ENCODE peak calls at places on chromosome 15, in five cellular contexts. One of them, this sample, is unnamed.

GRCh38 chr15:78638658-78639314 is 2.2 kb downstream of the CHRNB4 start:
- DNase-seq in brain microvascular endothelial cell: peak
- DNase-seq in thoracic aorta: no peak
- DNase-seq in ovary: peak
- DNase-seq in foreskin keratinocyte: no peak
- DNase-seq in this sample: no peak

GRCh38 chr15:67833504-67834248 is 6.2 kb downstream of the RNU6-1 start:
- DNase-seq in thoracic aorta: no peak
- DNase-seq in brain microvascular endothelial cell: no peak
- DNase-seq in ovary: peak
- DNase-seq in foreskin keratinocyte: no peak
- DNase-seq in this sample: no peak

GRCh38 chr15:75982468-75982867 is 29.8 kb downstream of the NRG4 start:
- DNase-seq in thoracic aorta: no peak
- DNase-seq in foreskin keratinocyte: no peak
- DNase-seq in ovary: no peak
- DNase-seq in brain microvascular endothelial cell: no peak
- DNase-seq in this sample: no peak

GRCh38 chr15:99842071-99842470 is 108.8 kb upstream of the LYSMD4 start:
- DNase-seq in ovary: no peak
- DNase-seq in brain microvascular endothelial cell: no peak
- DNase-seq in foreskin keratinocyte: no peak
- DNase-seq in thoracic aorta: no peak
- DNase-seq in this sample: no peak

GRCh38 chr15:37518436-37518835 is 416.0 kb upstream of the TMCO5A start:
- DNase-seq in brain microvascular endothelial cell: no peak
- DNase-seq in thoracic aorta: no peak
- DNase-seq in ovary: no peak
- DNase-seq in foreskin keratinocyte: no peak
- DNase-seq in this sample: no peak

GRCh38 chr15:70573121-70573850 is 190.1 kb downstream of the UACA start:
- DNase-seq in thoracic aorta: no peak
- DNase-seq in brain microvascular endothelial cell: no peak
- DNase-seq in ovary: no peak
- DNase-seq in foreskin keratinocyte: no peak
- DNase-seq in this sample: no peak

GRCh38 chr15:71335591-71335990 is 220.3 kb downstream of the THSD4 start:
- DNase-seq in foreskin keratinocyte: no peak
- DNase-seq in thoracic aorta: no peak
- DNase-seq in brain microvascular endothelial cell: no peak
- DNase-seq in ovary: no peak
- DNase-seq in this sample: no peak

GRCh38 chr15:73387507-73388255 is 18.9 kb upstream of the HCN4 start:
- DNase-seq in ovary: no peak
- DNase-seq in thoracic aorta: no peak
- DNase-seq in foreskin keratinocyte: no peak
- DNase-seq in brain microvascular endothelial cell: peak
- DNase-seq in this sample: peak

GRCh38 chr15:96720656-96721055 is 390.2 kb downstream of the NR2F2 start:
- DNase-seq in brain microvascular endothelial cell: no peak
- DNase-seq in ovary: no peak
- DNase-seq in thoracic aorta: no peak
- DNase-seq in foreskin keratinocyte: no peak
- DNase-seq in this sample: no peak

GRCh38 chr15:25465835-25466234 is 27.0 kb upstream of the UBE3A start:
- DNase-seq in ovary: no peak
- DNase-seq in foreskin keratinocyte: no peak
- DNase-seq in brain microvascular endothelial cell: no peak
- DNase-seq in thoracic aorta: no peak
- DNase-seq in this sample: no peak

GRCh38 chr15:52018244-52018643 is 775 bp upstream of the MAPK6 start:
- DNase-seq in foreskin keratinocyte: no peak
- DNase-seq in thoracic aorta: no peak
- DNase-seq in ovary: no peak
- DNase-seq in brain microvascular endothelial cell: no peak
- DNase-seq in this sample: no peak

GRCh38 chr15:75923756-75924155 is 20.1 kb downstream of the FBXO22 start:
- DNase-seq in ovary: no peak
- DNase-seq in brain microvascular endothelial cell: no peak
- DNase-seq in foreskin keratinocyte: no peak
- DNase-seq in thoracic aorta: no peak
- DNase-seq in this sample: no peak

GRCh38 chr15:48617619-48618018 is 27.9 kb downstream of the FBN1 start:
- DNase-seq in thoracic aorta: no peak
- DNase-seq in brain microvascular endothelial cell: peak
- DNase-seq in ovary: peak
- DNase-seq in foreskin keratinocyte: no peak
- DNase-seq in this sample: no peak

GRCh38 chr15:74306801-74307217 is 60.6 kb downstream of the CYP11A1 start:
- DNase-seq in ovary: no peak
- DNase-seq in foreskin keratinocyte: no peak
- DNase-seq in brain microvascular endothelial cell: no peak
- DNase-seq in thoracic aorta: no peak
- DNase-seq in this sample: no peak

GRCh38 chr15:38049876-38050275 is 115.4 kb downstream of the TMCO5A start:
- DNase-seq in brain microvascular endothelial cell: no peak
- DNase-seq in thoracic aorta: no peak
- DNase-seq in ovary: no peak
- DNase-seq in foreskin keratinocyte: no peak
- DNase-seq in this sample: no peak

GRCh38 chr15:51277085-51277484 is 61.3 kb downstream of the CYP19A1 start:
- DNase-seq in ovary: no peak
- DNase-seq in thoracic aorta: no peak
- DNase-seq in foreskin keratinocyte: no peak
- DNase-seq in brain microvascular endothelial cell: no peak
- DNase-seq in this sample: no peak

GRCh38 chr15:65286069-65286703 is 497 bp downstream of the PARP16 start:
- DNase-seq in thoracic aorta: no peak
- DNase-seq in ovary: no peak
- DNase-seq in foreskin keratinocyte: peak
- DNase-seq in brain microvascular endothelial cell: no peak
- DNase-seq in this sample: no peak

GRCh38 chr15:99104788-99105515 is at the start of gene SYNM:
- DNase-seq in ovary: peak
- DNase-seq in brain microvascular endothelial cell: peak
- DNase-seq in thoracic aorta: no peak
- DNase-seq in foreskin keratinocyte: peak
- DNase-seq in this sample: no peak

GRCh38 chr15:62063851-62064635 is 2.7 kb upstream of the C2CD4A start:
- DNase-seq in foreskin keratinocyte: peak
- DNase-seq in thoracic aorta: no peak
- DNase-seq in ovary: no peak
- DNase-seq in brain microvascular endothelial cell: peak
- DNase-seq in this sample: peak

GRCh38 chr15:81608309-81608829 is 234.4 kb upstream of the TMC3 start:
- DNase-seq in thoracic aorta: no peak
- DNase-seq in brain microvascular endothelial cell: no peak
- DNase-seq in foreskin keratinocyte: no peak
- DNase-seq in ovary: no peak
- DNase-seq in this sample: no peak

GRCh38 chr15:60529332-60529731 is 50.4 kb upstream of the ICE2 start:
- DNase-seq in foreskin keratinocyte: no peak
- DNase-seq in ovary: no peak
- DNase-seq in brain microvascular endothelial cell: no peak
- DNase-seq in thoracic aorta: no peak
- DNase-seq in this sample: no peak

GRCh38 chr15:87213646-87214045 is 1042.9 kb downstream of the NTRK3 start:
- DNase-seq in brain microvascular endothelial cell: no peak
- DNase-seq in foreskin keratinocyte: no peak
- DNase-seq in ovary: no peak
- DNase-seq in thoracic aorta: no peak
- DNase-seq in this sample: no peak

GRCh38 chr15:86494475-86494874 is 414.8 kb downstream of the AGBL1 start:
- DNase-seq in thoracic aorta: no peak
- DNase-seq in brain microvascular endothelial cell: no peak
- DNase-seq in ovary: no peak
- DNase-seq in foreskin keratinocyte: no peak
- DNase-seq in this sample: no peak

GRCh38 chr15:98896002-98896721 is 111.4 kb downstream of the PGPEP1L start:
- DNase-seq in thoracic aorta: no peak
- DNase-seq in foreskin keratinocyte: peak
- DNase-seq in brain microvascular endothelial cell: peak
- DNase-seq in ovary: no peak
- DNase-seq in this sample: no peak

GRCh38 chr15:74396445-74397238 is 29.2 kb upstream of the CYP11A1 start:
- DNase-seq in foreskin keratinocyte: peak
- DNase-seq in ovary: no peak
- DNase-seq in thoracic aorta: no peak
- DNase-seq in brain microvascular endothelial cell: peak
- DNase-seq in this sample: peak

GRCh38 chr15:83733691-83734090 is 79.8 kb downstream of the ADAMTSL3 start:
- DNase-seq in foreskin keratinocyte: no peak
- DNase-seq in ovary: no peak
- DNase-seq in thoracic aorta: no peak
- DNase-seq in brain microvascular endothelial cell: no peak
- DNase-seq in this sample: no peak

GRCh38 chr15:83732196-83732595 is 78.3 kb downstream of the ADAMTSL3 start:
- DNase-seq in thoracic aorta: no peak
- DNase-seq in foreskin keratinocyte: no peak
- DNase-seq in brain microvascular endothelial cell: no peak
- DNase-seq in ovary: no peak
- DNase-seq in this sample: no peak

GRCh38 chr15:83733206-83733605 is 79.3 kb downstream of the ADAMTSL3 start:
- DNase-seq in foreskin keratinocyte: peak
- DNase-seq in brain microvascular endothelial cell: peak
- DNase-seq in ovary: no peak
- DNase-seq in thoracic aorta: no peak
- DNase-seq in this sample: peak

GRCh38 chr15:83734487-83734886 is 80.6 kb downstream of the ADAMTSL3 start:
- DNase-seq in ovary: peak
- DNase-seq in thoracic aorta: no peak
- DNase-seq in brain microvascular endothelial cell: no peak
- DNase-seq in foreskin keratinocyte: peak
- DNase-seq in this sample: peak

GRCh38 chr15:83732770-83733169 is 78.8 kb downstream of the ADAMTSL3 start:
- DNase-seq in thoracic aorta: no peak
- DNase-seq in foreskin keratinocyte: no peak
- DNase-seq in ovary: no peak
- DNase-seq in brain microvascular endothelial cell: no peak
- DNase-seq in this sample: no peak
- H3K27ac ChIP-seq in thoracic aorta: no peak
- H3K27ac ChIP-seq in foreskin keratinocyte: peak
- H3K27ac ChIP-seq in ovary: no peak
- H3K27ac ChIP-seq in brain microvascular endothelial cell: no peak
- H3K27ac ChIP-seq in this sample: peak

DNA sequence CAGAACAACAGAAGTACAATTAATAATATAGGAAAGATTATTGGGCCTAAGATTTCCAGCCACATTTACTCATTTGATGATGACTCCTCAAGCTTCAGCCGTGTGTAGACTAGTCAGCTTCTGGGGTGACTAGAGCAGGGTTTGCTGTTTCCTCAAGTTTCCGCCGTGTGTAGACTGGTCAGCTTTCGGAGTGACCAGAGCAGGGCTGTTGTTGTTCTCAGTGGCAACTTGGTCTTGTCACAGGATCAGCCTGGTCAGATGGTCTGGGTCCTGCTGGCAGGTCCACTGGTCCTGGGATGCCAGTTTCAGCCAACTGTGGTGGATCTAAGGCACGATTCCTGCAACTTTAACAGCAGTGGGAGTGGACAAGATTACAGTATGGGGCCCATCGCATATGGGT is 21.8 kb upstream of the NOX5 start:
- DNase-seq in foreskin keratinocyte: no peak
- DNase-seq in ovary: no peak
- DNase-seq in brain microvascular endothelial cell: no peak
- DNase-seq in thoracic aorta: no peak
- DNase-seq in this sample: no peak
- H3K27ac ChIP-seq in foreskin keratinocyte: no peak
- H3K27ac ChIP-seq in ovary: no peak
- H3K27ac ChIP-seq in brain microvascular endothelial cell: no peak
- H3K27ac ChIP-seq in thoracic aorta: no peak
- H3K27ac ChIP-seq in this sample: no peak

GRCh38 chr15:101093959-101094358 is 157.9 kb downstream of the CHSY1 start:
- DNase-seq in brain microvascular endothelial cell: no peak
- DNase-seq in foreskin keratinocyte: no peak
- DNase-seq in thoracic aorta: no peak
- DNase-seq in ovary: no peak
- DNase-seq in this sample: no peak

GRCh38 chr15:101090460-101090853 is 161.4 kb downstream of the CHSY1 start:
- DNase-seq in ovary: peak
- DNase-seq in brain microvascular endothelial cell: no peak
- DNase-seq in foreskin keratinocyte: no peak
- DNase-seq in thoracic aorta: no peak
- DNase-seq in this sample: no peak

GRCh38 chr15:101092186-101092866 is 159.5 kb downstream of the CHSY1 start:
- DNase-seq in ovary: no peak
- DNase-seq in brain microvascular endothelial cell: no peak
- DNase-seq in foreskin keratinocyte: no peak
- DNase-seq in thoracic aorta: no peak
- DNase-seq in this sample: no peak

GRCh38 chr15:101091080-101092017 is 160.5 kb downstream of the CHSY1 start:
- DNase-seq in foreskin keratinocyte: no peak
- DNase-seq in ovary: peak
- DNase-seq in brain microvascular endothelial cell: peak
- DNase-seq in thoracic aorta: no peak
- DNase-seq in this sample: no peak

GRCh38 chr15:101092867-101093202 is 159.0 kb downstream of the CHSY1 start:
- DNase-seq in foreskin keratinocyte: no peak
- DNase-seq in brain microvascular endothelial cell: no peak
- DNase-seq in thoracic aorta: no peak
- DNase-seq in ovary: no peak
- DNase-seq in this sample: no peak
- H3K27ac ChIP-seq in foreskin keratinocyte: no peak
- H3K27ac ChIP-seq in brain microvascular endothelial cell: no peak
- H3K27ac ChIP-seq in thoracic aorta: no peak
- H3K27ac ChIP-seq in ovary: peak
- H3K27ac ChIP-seq in this sample: no peak

DNA sequence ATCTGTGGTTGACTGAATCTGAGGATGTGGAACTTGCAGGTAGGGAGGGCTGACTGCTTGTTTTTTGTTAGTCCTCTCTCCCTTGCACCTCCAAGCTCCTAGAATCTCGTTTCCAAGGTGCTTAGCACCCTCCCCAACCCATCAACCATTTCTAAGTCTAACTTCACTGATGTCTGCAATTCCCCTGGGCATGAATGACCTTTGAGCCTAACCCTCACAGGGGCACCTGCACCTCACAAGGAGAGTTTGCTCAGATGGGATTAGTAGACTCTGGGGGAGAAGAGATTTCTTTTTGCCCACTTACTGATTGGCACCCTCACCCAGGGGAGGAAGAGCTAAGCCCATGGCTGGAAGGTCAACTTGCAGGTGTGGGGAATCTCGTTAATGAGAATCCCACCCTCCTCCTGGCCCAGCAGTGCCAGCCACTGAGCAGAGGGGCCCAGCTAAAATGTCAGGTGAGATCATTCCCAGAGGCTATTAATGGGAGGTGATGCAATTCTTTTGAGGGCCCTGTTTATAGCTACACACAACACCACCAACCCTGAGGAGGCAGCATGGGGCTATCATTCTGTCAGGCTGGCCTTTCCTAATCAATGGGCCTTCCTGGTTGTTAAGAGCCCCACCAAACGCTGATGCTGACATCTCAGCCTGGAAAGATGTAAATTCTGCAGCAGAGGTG is 81.6 kb upstream of the HERC1 start:
- DNase-seq in ovary: no peak
- DNase-seq in thoracic aorta: no peak
- DNase-seq in brain microvascular endothelial cell: no peak
- DNase-seq in foreskin keratinocyte: peak
- DNase-seq in this sample: no peak
- H3K27ac ChIP-seq in ovary: no peak
- H3K27ac ChIP-seq in thoracic aorta: no peak
- H3K27ac ChIP-seq in brain microvascular endothelial cell: no peak
- H3K27ac ChIP-seq in foreskin keratinocyte: no peak
- H3K27ac ChIP-seq in this sample: no peak

GRCh38 chr15:31295660-31296059 is 31.0 kb upstream of the KLF13 start:
- DNase-seq in thoracic aorta: no peak
- DNase-seq in foreskin keratinocyte: no peak
- DNase-seq in brain microvascular endothelial cell: no peak
- DNase-seq in ovary: no peak
- DNase-seq in this sample: no peak
- H3K27ac ChIP-seq in thoracic aorta: no peak
- H3K27ac ChIP-seq in foreskin keratinocyte: no peak
- H3K27ac ChIP-seq in brain microvascular endothelial cell: no peak
- H3K27ac ChIP-seq in ovary: no peak
- H3K27ac ChIP-seq in this sample: no peak